ENCODE peak calls at places on chromosomes 1 and 21, in five cellular contexts. J is BE2C, H is PC-9, M is lower lobe of right lung, I is esophagus squamous epithelium. O is an unnamed sample. For H3K27me3 and H3K4me1, the result is how much of the 10 kb centered on the place peaks cover.

GRCh38 chr1:170682809-170683208 is 18.9 kb downstream of the PRRX1 start:
- DNase-seq in J (no peak), H (no peak), I (no peak), M (no peak), O (no peak)

GRCh38 chr1:193310569-193310968 is 124.2 kb upstream of the B3GALT2 start:
- DNase-seq in J (no peak), I (no peak), M (no peak), H (no peak), O (no peak)

GRCh38 chr1:207612762-207613161 is 32.2 kb upstream of the CR1L start:
- DNase-seq in J (no peak), M (no peak), H (no peak), I (no peak), O (no peak)

GRCh38 chr1:25644962-25645361 is 28.4 kb downstream of the MAN1C1 start:
- DNase-seq in J (no peak), H (no peak), M (no peak), I (no peak), O (no peak)

GRCh38 chr1:235649722-235650163 is at the start of gene GNG4:
- DNase-seq in M (no peak), I (no peak), H (no peak), J (peak), O (peak)

GRCh38 chr1:93845554-93846150 is 33.4 kb downstream of the DNTTIP2 start:
- DNase-seq in H (peak), I (no peak), J (no peak), M (no peak), O (peak)

GRCh38 chr1:225834417-225835329 is 24.7 kb downstream of the EPHX1 start:
- DNase-seq in J (no peak), H (no peak), M (no peak), I (no peak), O (no peak)

GRCh38 chr1:230158422-230159291 is 91.6 kb downstream of the GALNT2 start:
- DNase-seq in M (no peak), J (peak), I (no peak), H (no peak), O (peak)

GRCh38 chr1:86981482-86982311 is 67.3 kb downstream of the HS2ST1 start:
- DNase-seq in I (no peak), J (no peak), M (no peak), H (no peak), O (no peak)

GRCh38 chr1:245785433-245785832 is 630.6 kb downstream of the KIF26B start:
- DNase-seq in J (no peak), I (no peak), H (no peak), M (no peak), O (no peak)

GRCh38 chr1:30679201-30679975 is 44.0 kb downstream of the MATN1 start:
- DNase-seq in M (no peak), I (no peak), H (no peak), J (no peak), O (no peak)

GRCh38 chr21:17803536-17803935 is 15.6 kb downstream of the C21orf91 start:
- DNase-seq in J (no peak), I (no peak), M (no peak), H (no peak), O (no peak)

GRCh38 chr1:25927541-25928265 is 21.5 kb upstream of the STMN1 start:
- DNase-seq in J (peak), I (no peak), M (no peak), H (no peak), O (no peak)

GRCh38 chr1:226884966-226885820 is 14.8 kb downstream of the PSEN2 start:
- DNase-seq in J (no peak), H (no peak), M (no peak), I (no peak), O (no peak)

GRCh38 chr1:20411196-20411980 is 74.6 kb downstream of the CAMK2N1 start:
- DNase-seq in I (no peak), H (peak), J (peak), M (no peak), O (no peak)

DNA sequence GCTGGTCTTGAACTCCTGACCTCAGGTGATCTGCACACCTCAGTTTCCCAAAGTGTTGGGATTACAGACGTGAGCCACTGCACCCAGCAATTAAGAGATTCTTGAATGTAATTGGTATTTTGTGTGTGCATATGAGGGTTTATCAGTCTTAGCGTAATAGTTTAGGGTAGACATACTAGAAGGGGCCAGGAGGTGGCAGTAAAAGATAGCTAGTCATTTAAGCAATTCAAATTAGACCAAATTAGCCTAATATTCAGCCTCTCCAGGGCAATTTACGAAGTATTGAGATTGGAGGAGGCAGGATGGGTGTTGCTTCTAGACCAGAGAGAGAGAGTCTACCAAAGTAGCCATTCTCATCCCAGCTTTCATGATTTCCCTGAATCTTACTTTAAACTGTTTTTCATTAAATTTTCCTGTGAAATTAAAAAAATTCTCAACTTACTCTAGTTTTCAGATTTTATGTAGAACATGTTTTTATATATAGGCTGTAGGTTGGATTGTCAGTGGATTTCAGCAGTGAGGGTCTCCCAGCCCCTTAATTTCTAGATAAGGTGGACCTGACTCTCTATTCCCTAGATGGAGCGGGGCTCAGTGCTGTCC is 119.7 kb downstream of the HHAT start:
- DNase-seq in J (peak), H (peak), M (no peak), I (no peak), O (peak)
- TF ChIP-seq CTCF in J (peak), H (peak), M (peak), I (no peak), O (peak)

DNA sequence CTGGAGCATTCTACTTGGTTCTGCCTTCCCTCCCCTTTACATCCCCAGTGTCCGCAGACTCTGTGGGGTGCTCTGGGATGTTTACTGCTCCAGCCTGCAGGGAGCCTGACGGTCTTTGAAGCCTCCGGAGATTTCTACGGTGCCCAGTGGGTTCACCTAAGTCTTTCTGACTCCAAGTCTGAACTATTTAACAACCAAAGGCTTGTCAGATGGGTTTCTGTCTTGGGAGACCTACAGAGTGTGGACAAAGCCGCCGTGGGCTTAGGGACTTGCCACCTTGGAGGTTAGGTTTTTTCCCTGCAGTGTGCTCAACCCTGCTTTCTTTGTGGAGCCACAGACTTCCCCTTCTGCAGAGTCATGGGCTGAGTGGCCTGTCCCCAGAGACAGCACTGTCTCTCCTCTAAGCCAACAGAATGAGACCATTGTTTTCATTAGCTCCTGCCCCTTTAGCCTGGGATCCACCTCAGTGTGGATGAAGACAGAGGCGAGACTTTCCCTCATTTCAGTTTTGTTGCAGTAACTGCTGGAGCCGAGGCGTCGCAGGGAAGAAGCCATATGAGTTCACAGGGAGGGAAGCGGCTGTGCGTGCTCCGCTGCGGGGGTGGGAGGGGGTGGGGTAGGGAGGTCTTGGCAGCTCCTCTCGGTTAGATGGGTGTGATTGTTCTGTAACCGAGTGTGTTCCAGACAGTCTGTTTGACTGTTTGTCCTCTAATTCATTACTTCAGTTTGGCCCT is 120.7 kb downstream of the CNIH3 start:
- DNase-seq in H (no peak), M (no peak), I (no peak), J (no peak), O (no peak)
- H3K27me3 ChIP-seq in H (under half), M (under half), I (under half), J (under half), O (under half)

GRCh38 chr1:201455098-201455497 is 13.9 kb downstream of the PHLDA3 start:
- DNase-seq in M (peak), H (no peak), I (no peak), J (no peak), O (no peak)
- H3K4me1 ChIP-seq in M (under half), H (under half), I (under half), J (under half), O (under half)

DNA sequence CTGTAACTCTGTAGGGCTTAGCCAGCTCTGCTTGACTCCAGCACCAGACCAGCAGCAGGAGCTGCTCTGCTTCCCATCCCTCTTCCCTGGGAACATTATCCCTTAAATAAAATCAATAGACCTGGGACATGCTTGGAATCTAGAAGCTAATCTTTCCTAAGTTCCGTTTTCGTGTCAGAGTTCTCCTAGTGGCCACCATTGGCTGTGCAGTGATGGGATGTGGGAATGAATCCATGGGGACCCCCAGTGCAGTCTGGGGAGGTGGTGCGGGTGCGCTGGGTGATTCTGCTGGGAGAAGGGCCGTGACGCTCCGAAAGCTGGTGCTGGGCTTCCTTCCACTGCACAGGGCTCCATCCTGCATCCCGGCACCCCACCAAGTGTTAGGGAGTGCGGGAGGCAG is 202.7 kb downstream of the CAMTA1 start:
- DNase-seq in M (no peak), J (no peak), I (no peak), H (no peak), O (no peak)
- TF ChIP-seq CTCF in M (no peak), J (peak), I (no peak), H (no peak), O (no peak)

O was measured in Caco-2.